ENCODE peak calls at places on chromosomes 5 and 9, in seven cellular contexts. D is HFF-Myc; J is cardiac fibroblast; C is heart right ventricle; Z is effector memory CD4-positive, alpha-beta T cell; V is ascending aorta; M is tibial artery. O is an unnamed sample.
A peak's percentile ranks its signal among the peaks of the same experiment; 100 is the strongest.

GRCh38 chr5:115831163-115831768 is 10.1 kb downstream of the ATG12 start:
- DNase-seq in D (no peak), J (peak; percentile 55), C (no peak), Z (no peak), V (no peak), M (no peak), O (no peak)

GRCh38 chr9:121567142-121568100 is 67.8 kb upstream of the GGTA1 start:
- DNase-seq in D (no peak), J (no peak), C (peak; percentile 40), Z (no peak), V (no peak), M (peak; percentile 81), O (no peak)

GRCh38 chr5:149677721-149678120 is 52.4 kb upstream of the PPARGC1B start:
- DNase-seq in D (no peak), J (no peak), C (peak; percentile 24), Z (no peak), V (no peak), M (peak; percentile 74), O (no peak)

GRCh38 chr5:180467028-180467427 is 27.2 kb upstream of the CNOT6 start:
- DNase-seq in D (no peak), J (peak; percentile 60), C (peak; percentile 32), Z (no peak), V (peak; percentile 61), M (no peak), O (peak; percentile 89)

GRCh38 chr5:55679556-55679955 is 32.6 kb downstream of the SLC38A9 start:
- DNase-seq in D (no peak), J (no peak), C (no peak), Z (no peak), V (no peak), M (no peak), O (no peak)

GRCh38 chr5:55997742-55998351 is 3.1 kb upstream of the IL6ST start:
- DNase-seq in D (no peak), J (no peak), C (no peak), Z (no peak), V (no peak), M (no peak), O (no peak)

GRCh38 chr9:15642369-15642962 is 89.6 kb downstream of the CCDC171 start:
- DNase-seq in D (peak; percentile 15), J (peak; percentile 73), C (no peak), Z (no peak), V (no peak), M (no peak), O (no peak)

GRCh38 chr5:151615431-151615830 is 24.3 kb upstream of the FAT2 start:
- DNase-seq in D (no peak), J (no peak), C (no peak), Z (no peak), V (no peak), M (no peak), O (no peak)

GRCh38 chr5:139137703-139138102 is 60.5 kb downstream of the SIL1 start:
- DNase-seq in D (no peak), J (peak; percentile 72), C (no peak), Z (no peak), V (no peak), M (no peak), O (peak; percentile 43)

GRCh38 chr5:43498571-43498970 is 14.9 kb upstream of the TMEM267 start:
- DNase-seq in D (no peak), J (no peak), C (no peak), Z (no peak), V (no peak), M (no peak), O (no peak)

GRCh38 chr9:129197978-129198736 is 20.1 kb upstream of the IER5L start:
- DNase-seq in D (no peak), J (peak; percentile 93), C (peak; percentile 54), Z (no peak), V (peak; percentile 76), M (peak; percentile 89), O (no peak)

GRCh38 chr9:129258124-129258822 is 80.2 kb upstream of the IER5L start:
- DNase-seq in D (peak; percentile 72), J (peak; percentile 95), C (peak; percentile 94), Z (peak; percentile 87), V (peak; percentile 93), M (peak; percentile 94), O (peak; percentile 87)

GRCh38 chr9:81082251-81082650 is 607.1 kb downstream of the TLE1 start:
- DNase-seq in D (no peak), J (no peak), C (no peak), Z (no peak), V (no peak), M (no peak), O (no peak)

GRCh38 chr9:98519641-98520040 is 189.1 kb downstream of the GABBR2 start:
- DNase-seq in D (no peak), J (no peak), C (no peak), Z (no peak), V (no peak), M (no peak), O (no peak)

GRCh38 chr5:43078956-43079355 is 38.8 kb upstream of the ANXA2R start:
- DNase-seq in D (no peak), J (peak; percentile 86), C (no peak), Z (no peak), V (no peak), M (no peak), O (peak; percentile 74)

GRCh38 chr5:30736642-30737041 is 456.8 kb upstream of the CDH6 start:
- DNase-seq in D (no peak), J (no peak), C (no peak), Z (no peak), V (no peak), M (no peak), O (no peak)

GRCh38 chr9:22119537-22120167 is 110.5 kb upstream of the CDKN2B start:
- DNase-seq in D (no peak), J (peak; percentile 68), C (no peak), Z (no peak), V (no peak), M (no peak), O (no peak)

DNA sequence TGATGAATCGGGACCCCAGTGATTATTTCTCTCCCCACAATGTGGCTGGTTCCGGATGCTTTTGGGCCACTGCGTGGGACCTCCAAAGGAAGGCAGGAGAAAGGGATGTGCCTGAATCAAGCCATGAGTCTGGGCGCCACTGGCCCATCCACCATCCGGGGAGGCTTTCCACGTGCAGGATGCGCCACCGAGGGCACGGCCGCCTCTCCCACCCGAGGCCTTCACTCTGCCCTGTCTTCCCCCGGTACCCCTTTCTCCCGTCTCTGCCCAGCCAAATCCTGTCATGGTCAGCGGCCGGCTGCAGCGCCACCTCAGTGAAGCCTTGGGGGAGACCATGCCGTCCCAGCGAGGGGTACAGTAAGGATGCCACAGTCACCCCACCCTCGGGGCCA is 43.9 kb upstream of the GRHPR start:
- DNase-seq in D (no peak), J (no peak), C (no peak), Z (no peak), V (no peak), M (no peak), O (no peak)
- H3K4me3 ChIP-seq in D (no peak overlapping the region), J (no peak overlapping the region), C (no peak overlapping the region), Z (no peak overlapping the region), V (no peak overlapping the region), M (no peak overlapping the region), O (no peak overlapping the region)

DNA sequence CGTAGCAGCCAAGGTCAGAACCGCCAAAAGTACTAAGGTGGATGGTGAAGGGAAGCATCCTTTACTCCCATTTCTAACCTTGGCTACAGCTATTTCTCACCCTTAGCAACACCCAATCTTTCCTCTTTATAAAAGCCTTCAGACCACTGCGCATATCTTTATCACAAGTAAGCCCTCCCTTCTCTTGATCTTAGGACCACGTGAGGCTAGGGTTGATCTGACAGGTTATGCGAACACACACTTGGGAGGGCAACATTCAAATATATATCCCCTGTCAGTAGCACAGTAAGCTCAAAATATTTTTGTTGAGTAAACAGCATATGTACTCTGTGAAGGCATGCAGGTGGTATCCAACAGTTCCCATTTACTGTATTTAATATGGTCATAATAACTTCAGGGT is 1.5 kb downstream of the ARSB start:
- DNase-seq in D (no peak), J (no peak), C (no peak), Z (no peak), V (no peak), M (no peak), O (no peak)
- H3K4me3 ChIP-seq in D (peak overlapping the region; percentile 55), J (peak overlapping the region; percentile 66), C (peak overlapping the region; percentile 90), Z (peak overlapping the region; percentile 79), V (peak overlapping the region; percentile 89), M (peak overlapping the region; percentile 67), O (peak overlapping the region; percentile 61)

DNA sequence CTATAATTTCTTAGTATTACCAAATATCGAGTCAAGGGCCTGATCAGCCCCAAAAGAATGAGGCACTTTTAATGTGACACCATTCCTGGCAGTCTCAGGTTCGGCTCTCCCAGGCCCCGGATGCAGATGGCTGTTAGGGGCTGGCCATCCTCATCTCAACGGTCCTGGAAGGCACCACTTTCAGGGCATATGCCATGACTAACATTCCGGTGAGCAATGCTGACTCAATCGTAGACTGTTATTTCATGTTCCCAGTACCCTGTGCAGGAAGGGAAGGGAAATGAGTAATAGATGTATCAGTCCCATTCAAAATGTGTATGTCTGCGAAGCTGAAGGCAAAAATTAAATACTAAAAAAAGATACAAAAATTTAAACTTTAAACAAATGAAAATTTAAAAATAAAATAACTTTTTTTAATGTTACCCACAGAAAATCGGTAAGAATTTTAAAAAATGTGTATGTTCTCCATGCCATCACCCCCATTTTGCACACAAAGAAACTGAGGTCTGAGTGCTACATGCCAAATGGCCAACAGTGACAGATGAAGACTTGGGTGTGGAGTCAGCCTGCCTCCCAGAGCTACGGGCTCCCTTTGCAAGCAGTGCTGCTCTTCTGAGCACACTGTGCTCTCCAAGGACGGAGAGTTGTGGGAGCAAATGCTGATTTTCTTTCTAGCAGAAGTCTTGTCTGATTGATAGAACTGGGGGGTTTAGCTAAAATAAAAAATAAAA is 79.0 kb downstream of the GLDC start:
- DNase-seq in D (peak; percentile 95), J (peak; percentile 94), C (no peak), Z (no peak), V (peak; percentile 88), M (no peak), O (peak; percentile 85)
- H3K4me3 ChIP-seq in D (peak overlapping the region; percentile 28), J (no peak overlapping the region), C (no peak overlapping the region), Z (no peak overlapping the region), V (peak overlapping the region; percentile 27), M (no peak overlapping the region), O (peak overlapping the region; percentile 20)

GRCh38 chr5:97839338-97840081 is 656.5 kb upstream of the RIOK2 start:
- DNase-seq in D (peak; percentile 82), J (peak; percentile 50), C (no peak), Z (no peak), V (no peak), M (no peak), O (no peak)

GRCh38 chr5:97842687-97843086 is 659.6 kb upstream of the RIOK2 start:
- DNase-seq in D (no peak), J (no peak), C (no peak), Z (no peak), V (no peak), M (no peak), O (no peak)

GRCh38 chr5:97840643-97841042 is 657.6 kb upstream of the RIOK2 start:
- DNase-seq in D (no peak), J (peak; percentile 12), C (no peak), Z (no peak), V (no peak), M (no peak), O (no peak)

GRCh38 chr5:97835128-97835527 is 652.1 kb upstream of the RIOK2 start:
- DNase-seq in D (no peak), J (no peak), C (no peak), Z (no peak), V (no peak), M (no peak), O (no peak)

DNA sequence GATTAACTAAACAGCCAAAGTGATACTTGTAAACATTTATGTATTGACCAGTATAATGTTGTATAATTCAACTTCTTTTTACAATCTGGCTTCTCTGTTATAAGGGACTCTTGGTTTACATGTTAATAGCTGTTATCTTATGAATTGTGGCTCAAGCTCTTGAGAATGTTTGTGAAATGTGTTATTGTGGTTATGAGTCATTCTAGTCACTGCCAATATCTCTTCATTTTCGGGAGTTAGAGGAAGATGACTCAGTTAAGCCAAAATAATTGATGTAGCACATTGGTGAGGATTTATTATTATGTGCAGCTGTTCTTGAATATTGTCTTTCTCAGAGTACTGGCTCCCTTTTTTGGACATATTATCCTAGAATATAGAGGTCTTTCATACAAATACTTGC is 655.2 kb upstream of the RIOK2 start:
- DNase-seq in D (peak; percentile 82), J (peak; percentile 93), C (no peak), Z (no peak), V (no peak), M (no peak), O (no peak)
- H3K4me3 ChIP-seq in D (no peak overlapping the region), J (no peak overlapping the region), C (no peak overlapping the region), Z (no peak overlapping the region), V (no peak overlapping the region), M (no peak overlapping the region), O (no peak overlapping the region)